ENCODE peak calls at places on chromosome 19, in five cellular contexts. Q is H9, Z is neuronal stem cell, G is H1, C is trophoblast cell. P is an unnamed sample.

GRCh38 chr19:21202865-21203494 is 61.1 kb downstream of the ZNF431 start:
- DNase-seq in Q (peak; percentile 56), Z (peak; percentile 50), G (peak; percentile 63), C (no peak), P (peak; percentile 2)

GRCh38 chr19:53912653-53913052 is 3.6 kb downstream of the CACNG7 start:
- DNase-seq in Q (peak; percentile 85), Z (no peak), G (peak; percentile 94), C (no peak), P (no peak)

GRCh38 chr19:43765109-43765876 is 10.5 kb upstream of the SMG9 start:
- DNase-seq in Q (peak; percentile 60), Z (no peak), G (no peak), C (peak; percentile 95), P (peak; percentile 98)

GRCh38 chr19:3785938-3786824 is at the start of gene MATK:
- DNase-seq in Q (no peak), Z (no peak), G (peak; percentile 62), C (no peak), P (no peak)

GRCh38 chr19:940591-941291 is 14.9 kb downstream of the ARID3A start:
- DNase-seq in Q (no peak), Z (no peak), G (no peak), C (peak; percentile 47), P (no peak)

GRCh38 chr19:50979758-50980157 is 4.0 kb downstream of the KLK7 start:
- DNase-seq in Q (no peak), Z (no peak), G (no peak), C (no peak), P (no peak)

GRCh38 chr19:1399745-1400144 is 1.6 kb downstream of the GAMT start:
- DNase-seq in Q (no peak), Z (no peak), G (no peak), C (no peak), P (no peak)

GRCh38 chr19:46737761-46738171 is 8.1 kb upstream of the FKRP start:
- DNase-seq in Q (no peak), Z (no peak), G (no peak), C (no peak), P (no peak)

GRCh38 chr19:5271145-5271544 is 69.5 kb downstream of the PTPRS start:
- DNase-seq in Q (no peak), Z (no peak), G (no peak), C (no peak), P (peak; percentile 22)

DNA sequence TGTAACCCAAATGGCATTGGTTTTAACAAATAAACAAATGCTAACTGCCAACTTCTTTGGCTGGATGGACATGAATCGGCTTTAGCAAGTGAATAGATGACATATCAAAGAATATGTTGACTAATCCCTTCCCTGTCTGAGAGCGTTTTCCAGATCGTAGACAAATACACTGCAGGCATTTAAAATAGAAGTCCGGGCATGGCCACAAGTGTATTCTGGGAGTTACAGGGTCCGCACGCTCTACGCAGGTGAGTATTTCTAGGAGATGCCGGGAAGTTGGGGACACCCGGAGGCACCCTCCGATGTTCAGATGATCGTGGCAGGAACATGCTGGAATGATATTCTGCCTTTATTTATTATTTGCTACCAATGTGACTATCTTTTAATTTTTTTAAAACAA is 53.2 kb upstream of the ZNF536 start:
- DNase-seq in Q (no peak), Z (no peak), G (no peak), C (no peak), P (no peak)
- H2BK12ac ChIP-seq in Q (no peak overlapping the region), Z (no peak overlapping the region), G (no peak overlapping the region), C (no peak overlapping the region), P (no peak overlapping the region)

DNA sequence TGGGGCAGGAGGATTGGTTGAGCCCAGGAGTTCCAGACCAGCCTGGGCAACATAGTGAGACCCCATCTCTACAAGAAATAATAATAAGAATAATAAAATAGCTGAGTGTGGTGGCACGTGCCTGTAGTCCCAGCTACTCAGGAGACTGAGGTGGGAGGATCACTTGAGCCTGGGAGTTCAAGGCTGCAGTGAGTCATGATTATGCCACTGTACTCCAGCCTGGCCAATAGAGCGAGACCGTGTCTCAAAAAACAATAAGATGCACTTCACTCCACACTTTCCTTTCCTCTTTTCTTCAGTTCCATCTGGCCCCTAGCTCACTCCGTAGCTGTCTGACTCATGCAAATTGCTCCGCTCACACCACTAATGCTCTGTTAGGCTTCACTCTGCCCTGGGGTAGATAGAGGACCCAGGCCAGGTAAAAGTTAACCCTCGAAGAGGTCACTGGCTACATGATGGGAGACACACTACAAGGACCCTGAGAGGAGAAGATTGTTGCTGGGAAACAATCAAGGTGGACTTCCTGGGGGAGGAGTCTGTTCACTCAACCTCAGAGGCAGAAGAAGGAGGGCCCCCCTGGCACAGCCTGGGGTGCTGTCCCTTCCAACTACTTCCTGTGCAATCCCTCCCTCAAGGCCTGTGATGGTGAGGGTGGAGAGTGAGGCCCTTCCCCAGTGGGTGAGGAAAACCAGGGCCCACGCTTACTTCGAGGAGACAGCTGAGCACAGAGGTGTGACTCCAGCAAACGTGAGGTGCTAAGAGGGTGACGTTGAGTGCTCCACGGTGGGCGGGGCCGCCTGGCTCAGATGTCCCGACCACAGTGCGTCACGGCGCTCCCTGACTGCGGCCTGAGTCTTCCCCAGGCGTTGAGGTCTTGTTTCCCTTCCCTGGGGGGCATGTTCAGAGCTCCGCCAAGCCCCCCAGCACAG is 8.8 kb upstream of the TNFSF9 start:
- DNase-seq in Q (no peak), Z (no peak), G (no peak), C (no peak), P (no peak)
- H3K9ac ChIP-seq in Q (no peak overlapping the region), Z (no peak overlapping the region), G (no peak overlapping the region), C (no peak overlapping the region), P (no peak overlapping the region)

DNA sequence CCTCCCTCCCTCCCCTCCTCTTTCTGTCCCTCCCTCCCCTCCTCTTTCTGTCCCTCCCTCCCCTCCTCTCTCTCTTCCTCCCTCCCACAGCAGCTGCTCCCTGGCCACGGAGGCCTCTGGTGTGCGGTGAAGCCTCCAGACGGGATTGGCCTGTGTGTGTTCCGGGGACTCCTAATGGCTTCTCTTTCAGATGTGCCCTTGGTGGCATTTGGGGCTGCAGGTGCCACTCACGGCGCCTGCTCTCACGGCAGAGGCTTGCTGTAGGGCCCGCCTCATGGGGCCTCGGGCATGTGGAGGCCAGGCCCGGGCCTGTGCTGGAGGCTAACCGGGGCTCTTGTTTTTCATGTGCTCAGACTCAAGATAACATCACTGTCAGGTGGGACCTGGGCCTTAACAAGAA is 20.9 kb downstream of the UPF1 start:
- DNase-seq in Q (no peak), Z (no peak), G (no peak), C (no peak), P (no peak)
- H2BK12ac ChIP-seq in Q (no peak overlapping the region), Z (no peak overlapping the region), G (no peak overlapping the region), C (no peak overlapping the region), P (no peak overlapping the region)

GRCh38 chr19:16295071-16295470 is 29.6 kb upstream of the KLF2 start:
- DNase-seq in Q (no peak), Z (no peak), G (no peak), C (no peak), P (no peak)

GRCh38 chr19:16288544-16288943 is 36.1 kb upstream of the KLF2 start:
- DNase-seq in Q (no peak), Z (no peak), G (no peak), C (no peak), P (peak; percentile 25)

GRCh38 chr19:16293133-16294085 is 31.2 kb upstream of the KLF2 start:
- DNase-seq in Q (no peak), Z (no peak), G (no peak), C (no peak), P (peak; percentile 94)

GRCh38 chr19:16289594-16289993 is 35.0 kb upstream of the KLF2 start:
- DNase-seq in Q (no peak), Z (no peak), G (no peak), C (no peak), P (no peak)

GRCh38 chr19:16290692-16291091 is 33.9 kb upstream of the KLF2 start:
- DNase-seq in Q (no peak), Z (no peak), G (no peak), C (no peak), P (no peak)
- H3K9ac ChIP-seq in Q (no peak overlapping the region), Z (no peak overlapping the region), G (no peak overlapping the region), C (no peak overlapping the region), P (no peak overlapping the region)

GRCh38 chr19:23312515-23312914 is 62.3 kb upstream of the ZNF724 start:
- DNase-seq in Q (no peak), Z (no peak), G (no peak), C (peak; percentile 83), P (no peak)

GRCh38 chr19:23313196-23313595 is 63.0 kb upstream of the ZNF724 start:
- DNase-seq in Q (no peak), Z (no peak), G (no peak), C (peak; percentile 80), P (no peak)

GRCh38 chr19:23309926-23310325 is 59.7 kb upstream of the ZNF724 start:
- DNase-seq in Q (no peak), Z (no peak), G (no peak), C (no peak), P (no peak)

GRCh38 chr19:23310729-23311211 is 60.6 kb upstream of the ZNF724 start:
- DNase-seq in Q (no peak), Z (no peak), G (no peak), C (peak; percentile 98), P (no peak)

DNA sequence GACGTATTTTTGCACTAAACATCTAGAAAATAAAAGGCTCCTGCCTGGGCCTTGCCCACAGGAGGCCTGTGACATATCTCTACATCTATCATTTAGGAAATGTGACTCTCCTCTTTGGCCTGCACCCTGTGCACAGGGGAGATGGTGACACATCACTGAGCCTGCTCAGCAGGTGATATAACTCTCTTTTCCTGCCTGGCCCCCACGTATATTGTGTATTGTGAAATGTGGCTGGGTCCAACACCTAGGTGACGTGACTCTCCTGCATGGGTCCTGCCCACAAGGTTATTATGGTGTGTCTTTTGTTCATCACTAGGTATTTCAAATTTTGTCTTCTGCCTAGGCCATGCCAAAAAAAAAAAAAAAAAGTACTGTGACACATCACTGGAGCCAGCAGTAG is 61.4 kb upstream of the ZNF724 start:
- DNase-seq in Q (no peak), Z (no peak), G (no peak), C (peak; percentile 94), P (no peak)
- H2BK12ac ChIP-seq in Q (no peak overlapping the region), Z (no peak overlapping the region), G (no peak overlapping the region), C (no peak overlapping the region), P (no peak overlapping the region)

GRCh38 chr19:38975214-38975860 is at the start of gene FBXO17:
- DNase-seq in Q (peak; percentile 67), Z (peak; percentile 50), G (peak; percentile 84), C (no peak), P (peak; percentile 72)

GRCh38 chr19:38974599-38975213 is 836 bp downstream of the FBXO17 start:
- DNase-seq in Q (no peak), Z (no peak), G (no peak), C (no peak), P (no peak)

GRCh38 chr19:38977445-38978314 is 2.1 kb upstream of the FBXO17 start:
- DNase-seq in Q (no peak), Z (no peak), G (no peak), C (no peak), P (peak; percentile 67)

GRCh38 chr19:38978315-38978689 is 2.8 kb upstream of the FBXO17 start:
- DNase-seq in Q (no peak), Z (no peak), G (no peak), C (no peak), P (no peak)

DNA sequence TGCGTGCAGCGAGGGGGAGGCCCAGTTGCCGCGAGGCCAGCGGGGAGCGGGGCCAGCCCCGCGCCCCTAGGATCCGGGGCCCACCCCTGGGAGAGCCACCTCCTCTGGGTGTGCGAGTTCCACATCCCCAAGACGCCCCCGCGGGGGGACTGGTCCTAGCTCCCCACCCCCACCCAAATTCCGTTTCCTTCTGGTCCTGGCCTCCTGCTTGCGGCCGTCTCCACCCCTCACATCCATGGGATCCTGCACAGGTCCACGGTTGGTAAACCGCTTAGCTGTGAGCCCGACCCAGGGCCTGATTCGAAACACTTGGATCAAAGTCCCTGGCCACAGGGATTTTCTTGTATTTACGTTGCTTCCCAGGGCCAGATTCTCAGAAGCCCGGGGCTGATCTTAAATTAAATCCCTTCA is 324 bp upstream of the FBXO17 start:
- DNase-seq in Q (peak; percentile 56), Z (peak; percentile 37), G (peak; percentile 68), C (no peak), P (peak; percentile 61)
- H3K9ac ChIP-seq in Q (no peak overlapping the region), Z (no peak overlapping the region), G (peak overlapping the region; percentile 2), C (peak overlapping the region; percentile 49), P (peak overlapping the region; percentile 83)